ENCODE peak calls at places on chromosomes 16 and 17, in eight cellular contexts. K is GM12865, S is transverse colon, P is foreskin fibroblast, Z is fibroblast of mammary gland, C is psoas muscle, A is sigmoid colon, H is ovary. L is an unnamed sample.

GRCh38 chr16:4386452-4386813 is 14.8 kb downstream of the VASN start:
- DNase-seq in K (no peak), S (no peak), P (peak; percentile 76), Z (peak; percentile 58), C (no peak), A (no peak), H (no peak), L (peak; percentile 67)

GRCh38 chr16:78745491-78746019 is 646.1 kb downstream of the WWOX start:
- DNase-seq in K (no peak), S (peak; percentile 17), P (no peak), Z (no peak), C (no peak), A (no peak), H (no peak), L (no peak)

GRCh38 chr17:5823219-5823618 is 238.9 kb upstream of the NLRP1 start:
- DNase-seq in K (no peak), S (no peak), P (no peak), Z (no peak), C (no peak), A (no peak), H (no peak), L (no peak)

GRCh38 chr17:59848778-59849177 is 44.0 kb downstream of the TUBD1 start:
- DNase-seq in K (peak; percentile 93), S (peak; percentile 81), P (peak; percentile 73), Z (peak; percentile 75), C (peak; percentile 76), A (peak; percentile 91), H (peak; percentile 72), L (peak; percentile 85)

GRCh38 chr17:64535357-64535756 is 28.6 kb downstream of the CEP95 start:
- DNase-seq in K (no peak), S (no peak), P (no peak), Z (no peak), C (no peak), A (no peak), H (no peak), L (no peak)

GRCh38 chr16:85061566-85061965 is 34.0 kb downstream of the KIAA0513 start:
- DNase-seq in K (peak; percentile 57), S (peak; percentile 40), P (no peak), Z (no peak), C (no peak), A (peak; percentile 78), H (no peak), L (no peak)

GRCh38 chr17:3693829-3694231 is 2.1 kb downstream of the P2RX5 start:
- DNase-seq in K (peak; percentile 96), S (peak; percentile 27), P (no peak), Z (no peak), C (no peak), A (no peak), H (no peak), L (no peak)

GRCh38 chr16:67993207-67994036 is 5.9 kb downstream of the DPEP2 start:
- DNase-seq in K (peak; percentile 90), S (peak; percentile 86), P (peak; percentile 85), Z (peak; percentile 62), C (peak; percentile 93), A (peak; percentile 90), H (peak; percentile 76), L (peak; percentile 73)

GRCh38 chr17:82380860-82381702 is 9.5 kb downstream of the UTS2R start:
- DNase-seq in K (no peak), S (no peak), P (peak; percentile 42), Z (peak; percentile 74), C (no peak), A (no peak), H (no peak), L (no peak)

GRCh38 chr16:75038036-75038959 is 39.5 kb downstream of the ZNRF1 start:
- DNase-seq in K (no peak), S (no peak), P (no peak), Z (peak; percentile 5), C (no peak), A (no peak), H (no peak), L (peak; percentile 67)

GRCh38 chr17:17700251-17700969 is 19.2 kb downstream of the RAI1 start:
- DNase-seq in K (no peak), S (peak; percentile 52), P (no peak), Z (no peak), C (no peak), A (no peak), H (no peak), L (no peak)

GRCh38 chr17:39767147-39767546 is 29.4 kb downstream of the GRB7 start:
- DNase-seq in K (peak; percentile 71), S (no peak), P (no peak), Z (no peak), C (no peak), A (no peak), H (no peak), L (no peak)

GRCh38 chr16:35733971-35734702 is 2274.7 kb downstream of the TP53TG3F start:
- DNase-seq in K (no peak), S (no peak), P (no peak), Z (no peak), C (no peak), A (no peak), H (no peak), L (no peak)

GRCh38 chr16:86462334-86463084 is 47.8 kb upstream of the FOXF1 start:
- DNase-seq in K (no peak), S (peak; percentile 56), P (no peak), Z (peak; percentile 72), C (no peak), A (peak; percentile 98), H (no peak), L (no peak)

GRCh38 chr16:8776193-8776592 is 21.2 kb downstream of the TMEM186 start:
- DNase-seq in K (no peak), S (peak; percentile 23), P (no peak), Z (no peak), C (no peak), A (no peak), H (no peak), L (no peak)

GRCh38 chr17:48011405-48012150 is 26.0 kb downstream of the COPZ2 start:
- DNase-seq in K (peak; percentile 40), S (peak; percentile 49), P (peak; percentile 66), Z (peak; percentile 48), C (peak; percentile 63), A (no peak), H (no peak), L (peak; percentile 53)

GRCh38 chr17:36183001-36183810 is 6.8 kb upstream of the TBC1D3B start:
- DNase-seq in K (peak; percentile 62), S (peak; percentile 68), P (peak; percentile 90), Z (peak; percentile 72), C (peak; percentile 83), A (peak; percentile 79), H (peak; percentile 56), L (peak; percentile 89)

GRCh38 chr17:10631048-10631700 is 25.9 kb downstream of the MYH3 start:
- DNase-seq in K (peak; percentile 29), S (peak; percentile 19), P (peak; percentile 47), Z (peak; percentile 28), C (no peak), A (no peak), H (no peak), L (peak; percentile 43)

GRCh38 chr17:43832168-43832975 is 574 bp downstream of the MPP3 start:
- DNase-seq in K (no peak), S (peak; percentile 62), P (peak; percentile 92), Z (peak; percentile 75), C (peak; percentile 73), A (peak; percentile 79), H (peak; percentile 40), L (peak; percentile 55)

GRCh38 chr16:72787130-72787518 is 260.8 kb downstream of the ZFHX3 start:
- DNase-seq in K (no peak), S (no peak), P (no peak), Z (no peak), C (no peak), A (no peak), H (no peak), L (no peak)

DNA sequence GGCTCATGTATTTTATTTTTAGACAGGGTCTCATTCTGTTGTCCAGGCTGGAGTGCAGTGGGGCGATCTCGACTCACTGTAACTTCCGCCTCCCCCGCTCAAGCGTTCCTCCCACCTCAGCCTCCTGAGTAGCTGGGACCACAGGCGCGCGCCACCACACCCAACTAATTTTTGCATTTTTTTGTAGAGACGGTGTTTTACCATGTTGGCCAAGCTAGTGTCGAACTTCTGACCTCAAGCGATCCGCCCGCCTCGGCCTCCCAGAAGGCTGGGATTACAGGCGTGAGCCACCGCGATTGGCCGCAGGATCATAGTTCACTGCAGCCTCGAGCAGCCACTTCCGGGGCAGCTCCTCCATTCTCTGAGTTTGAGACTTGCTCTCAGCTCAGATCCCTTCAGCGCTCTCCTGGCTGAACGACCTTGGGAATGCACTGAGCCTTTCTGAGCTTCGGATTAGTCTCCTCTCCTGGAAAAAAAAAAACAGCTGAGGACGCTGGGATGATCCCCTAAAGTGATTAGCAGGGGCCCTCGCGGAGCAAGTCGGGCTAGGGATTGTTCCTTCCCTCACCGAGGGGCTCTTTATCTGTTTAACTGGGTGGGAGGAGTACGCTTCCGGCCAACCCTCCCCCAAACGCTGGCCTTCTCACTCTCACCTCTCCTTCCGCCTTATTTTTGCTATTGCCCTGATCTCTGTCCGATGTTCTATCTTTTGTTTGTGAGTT is 1.1 kb upstream of the PKMYT1 start:
- DNase-seq in K (no peak), S (no peak), P (no peak), Z (no peak), C (no peak), A (no peak), H (no peak), L (peak; percentile 23)
- H3K4me3 ChIP-seq in K (peak overlapping the region; percentile 97), S (peak overlapping the region; percentile 62), P (peak overlapping the region; percentile 57), Z (no peak overlapping the region), C (peak overlapping the region; percentile 89), A (peak overlapping the region; percentile 70), H (peak overlapping the region; percentile 77), L (peak overlapping the region; percentile 71)

DNA sequence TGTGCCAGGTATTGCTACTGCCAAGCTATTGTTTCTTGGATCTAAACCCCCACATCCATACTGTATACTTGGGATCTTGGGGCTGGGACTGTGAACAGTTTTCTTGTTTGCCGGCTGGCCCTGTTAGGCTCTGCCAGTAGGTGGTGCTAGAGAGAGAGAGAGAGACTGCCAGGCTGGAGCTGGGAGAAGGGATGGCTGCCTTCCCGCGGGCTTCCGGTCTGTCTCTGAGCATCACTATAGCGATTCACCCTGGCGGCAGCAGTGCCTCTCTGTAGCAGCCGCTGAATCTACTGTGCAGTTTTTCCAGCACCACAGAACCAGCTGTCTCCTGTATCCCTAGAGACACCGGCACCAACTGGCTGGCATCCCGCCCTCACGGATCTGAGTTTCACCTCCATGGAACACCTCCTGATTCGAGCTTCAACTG is 201.2 kb downstream of the UTP18 start:
- DNase-seq in K (peak; percentile 71), S (peak; percentile 22), P (peak; percentile 1), Z (peak; percentile 54), C (peak; percentile 66), A (no peak), H (peak; percentile 27), L (peak; percentile 64)
- TF ChIP-seq CTCF in K (peak; percentile 94), S (peak; percentile 40), P (peak; percentile 66), Z (peak; percentile 66), C (peak; percentile 64), A (no peak), H (peak; percentile 9), L (peak; percentile 85)

DNA sequence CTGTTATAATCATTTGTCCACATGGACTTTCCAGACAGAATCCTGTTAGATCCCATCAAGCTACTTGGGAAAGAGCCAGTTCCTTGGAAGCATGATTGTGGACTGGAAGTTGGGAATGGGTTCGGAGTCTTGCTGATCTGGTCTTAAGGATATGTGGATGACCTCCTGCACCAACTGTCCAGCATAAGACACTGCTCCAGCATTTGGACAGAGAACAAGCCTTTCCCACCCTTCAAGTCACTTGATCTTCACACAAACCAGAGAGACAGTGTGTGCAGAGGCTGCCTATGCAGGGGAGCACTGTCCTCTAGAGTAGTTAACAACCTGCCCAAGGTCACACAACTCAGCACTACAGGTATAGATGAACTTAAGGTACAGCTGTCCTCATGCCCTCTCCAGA is 5.8 kb upstream of the MT1B start:
- DNase-seq in K (no peak), S (no peak), P (no peak), Z (no peak), C (no peak), A (no peak), H (no peak), L (no peak)
- H3K4me3 ChIP-seq in K (no peak overlapping the region), S (no peak overlapping the region), P (no peak overlapping the region), Z (no peak overlapping the region), C (no peak overlapping the region), A (no peak overlapping the region), H (no peak overlapping the region), L (no peak overlapping the region)

GRCh38 chr17:50209472-50210248 is 8.2 kb upstream of the COL1A1 start:
- DNase-seq in K (no peak), S (peak; percentile 84), P (peak; percentile 100), Z (peak; percentile 100), C (peak; percentile 93), A (peak; percentile 99), H (peak; percentile 97), L (peak; percentile 99)
- TF ChIP-seq CTCF in K (no peak), S (no peak), P (no peak), Z (no peak), C (no peak), A (no peak), H (no peak), L (no peak)